ENCODE peak calls at places on chromosomes 4 and X, in ten cellular contexts. J is esophagus squamous epithelium; W is uterus; B is astrocyte; V is cardiac muscle cell; T is H9; P is heart left ventricle; Y is CD8-positive, alpha-beta T cell; A is left ventricle myocardium inferior; I is tibial nerve. O is an unnamed sample.

GRCh38 chr4:14924080-14924916 is 78.0 kb upstream of the CPEB2 start:
- DNase-seq in J (no peak), W (no peak), B (no peak), V (no peak), T (no peak), P (no peak), Y (no peak), A (no peak), I (no peak), O (no peak)

GRCh38 chr4:128241981-128242380 is 45.6 kb downstream of the PGRMC2 start:
- DNase-seq in J (no peak), W (no peak), B (no peak), V (no peak), T (no peak), P (no peak), Y (no peak), A (no peak), I (no peak), O (no peak)

GRCh38 chr4:77619408-77619807 is 13.8 kb downstream of the CXCL13 start:
- DNase-seq in J (no peak), W (no peak), B (no peak), V (peak; percentile 21), T (no peak), P (no peak), Y (no peak), A (no peak), I (no peak), O (no peak)

GRCh38 chrX:132491191-132491590 is 2.4 kb upstream of the MBNL3 start:
- DNase-seq in J (no peak), W (no peak), B (no peak), V (peak; percentile 21), T (no peak), P (no peak), Y (no peak), A (no peak), I (no peak), O (no peak)

GRCh38 chr4:40731792-40732245 is 17.9 kb upstream of the NSUN7 start:
- DNase-seq in J (no peak), W (no peak), B (no peak), V (peak; percentile 13), T (no peak), P (peak; percentile 42), Y (no peak), A (peak; percentile 24), I (no peak), O (no peak)

GRCh38 chr4:35151816-35152572 is 1092.3 kb downstream of the ARAP2 start:
- DNase-seq in J (no peak), W (no peak), B (no peak), V (no peak), T (peak; percentile 55), P (no peak), Y (no peak), A (no peak), I (no peak), O (no peak)

GRCh38 chr4:54277691-54278090 is 48.6 kb downstream of the PDGFRA start:
- DNase-seq in J (no peak), W (no peak), B (peak; percentile 89), V (peak; percentile 75), T (no peak), P (no peak), Y (no peak), A (no peak), I (no peak), O (peak; percentile 29)

GRCh38 chrX:70452143-70452733 is 7.6 kb downstream of the DLG3 start:
- DNase-seq in J (no peak), W (peak; percentile 67), B (no peak), V (peak; percentile 58), T (peak; percentile 60), P (peak; percentile 46), Y (peak; percentile 42), A (peak; percentile 37), I (peak; percentile 23), O (no peak)

GRCh38 chr4:52234539-52235174 is 183.6 kb downstream of the SPATA18 start:
- DNase-seq in J (no peak), W (no peak), B (no peak), V (peak; percentile 61), T (no peak), P (no peak), Y (no peak), A (no peak), I (no peak), O (no peak)
- TF ChIP-seq CTCF in J (peak; percentile 52), W (peak; percentile 82), B (peak; percentile 41), V (peak; percentile 47), T (peak; percentile 78), P (peak; percentile 75), Y (no peak), A (peak; percentile 71), I (peak; percentile 39), O (peak; percentile 48)

GRCh38 chr4:159899596-159899995 is 796.7 kb downstream of the RAPGEF2 start:
- DNase-seq in J (no peak), W (no peak), B (no peak), V (no peak), T (no peak), P (no peak), Y (no peak), A (no peak), I (no peak), O (no peak)

GRCh38 chr4:159900562-159900961 is 797.7 kb downstream of the RAPGEF2 start:
- DNase-seq in J (no peak), W (no peak), B (no peak), V (no peak), T (no peak), P (no peak), Y (no peak), A (no peak), I (no peak), O (no peak)

GRCh38 chr4:159904906-159905305 is 802.0 kb downstream of the RAPGEF2 start:
- DNase-seq in J (no peak), W (no peak), B (no peak), V (no peak), T (no peak), P (no peak), Y (no peak), A (no peak), I (no peak), O (no peak)

GRCh38 chr4:159906051-159906450 is 803.2 kb downstream of the RAPGEF2 start:
- DNase-seq in J (no peak), W (no peak), B (no peak), V (no peak), T (no peak), P (no peak), Y (no peak), A (no peak), I (no peak), O (no peak)

DNA sequence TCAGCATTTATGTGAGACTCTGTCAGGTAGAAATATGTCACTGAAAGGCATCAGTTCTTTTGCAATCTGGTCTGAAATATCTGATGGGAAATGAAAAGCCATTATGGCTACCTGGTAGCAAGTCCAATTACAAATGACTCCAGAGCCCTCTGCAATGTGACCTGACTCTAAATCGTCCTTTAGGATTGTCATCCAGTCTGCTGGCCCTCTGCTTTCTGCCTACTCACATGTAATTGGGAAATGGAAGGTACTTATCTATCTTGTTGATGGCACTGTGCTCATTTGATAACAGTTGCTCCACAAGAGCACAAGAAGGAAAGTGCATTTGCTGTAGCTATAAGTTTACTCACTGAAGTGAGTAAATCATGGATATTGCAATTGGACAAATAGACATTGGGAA is 799.8 kb downstream of the RAPGEF2 start:
- DNase-seq in J (no peak), W (no peak), B (no peak), V (no peak), T (no peak), P (no peak), Y (no peak), A (no peak), I (no peak), O (no peak)
- H3K27me3 ChIP-seq in J (no peaks in the 10 kb centered on the region), W (no peaks in the 10 kb centered on the region), B (no peaks in the 10 kb centered on the region), V (no peaks in the 10 kb centered on the region), T (no peaks in the 10 kb centered on the region), P (no peaks in the 10 kb centered on the region), Y (no peaks in the 10 kb centered on the region), A (no peaks in the 10 kb centered on the region), I (no peaks in the 10 kb centered on the region), O (no peaks in the 10 kb centered on the region)

DNA sequence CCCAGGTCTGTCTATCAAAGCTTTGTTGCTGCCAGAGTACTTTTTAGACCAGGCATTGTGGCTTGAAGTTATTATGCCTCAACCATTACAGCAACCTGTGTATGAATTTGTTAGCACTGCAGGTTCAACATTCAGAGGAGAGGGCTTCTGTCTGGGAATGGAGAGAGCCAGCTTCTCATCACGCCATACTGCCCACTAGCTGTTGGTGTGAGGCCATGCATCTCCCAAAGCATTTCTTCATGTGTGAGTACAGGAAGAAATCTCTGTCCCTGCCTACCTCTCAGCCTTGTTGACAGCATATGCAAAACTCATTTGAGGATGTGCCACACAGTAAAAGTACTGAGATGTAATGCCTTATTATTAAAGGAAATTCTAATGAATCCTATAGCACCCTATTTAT is 76.9 kb upstream of the PPARGC1A start:
- DNase-seq in J (no peak), W (no peak), B (no peak), V (peak; percentile 28), T (peak; percentile 49), P (no peak), Y (no peak), A (no peak), I (no peak), O (no peak)
- TF ChIP-seq CTCF in J (peak; percentile 36), W (no peak), B (peak; percentile 19), V (peak; percentile 45), T (peak; percentile 75), P (peak; percentile 34), Y (no peak), A (peak; percentile 43), I (no peak), O (peak; percentile 45)

GRCh38 chr4:1516261-1516660 is 110.0 kb upstream of the NKX1-1 start:
- DNase-seq in J (no peak), W (no peak), B (no peak), V (no peak), T (no peak), P (no peak), Y (no peak), A (no peak), I (no peak), O (no peak)

GRCh38 chr4:1515763-1516162 is 109.5 kb upstream of the NKX1-1 start:
- DNase-seq in J (no peak), W (no peak), B (no peak), V (no peak), T (no peak), P (no peak), Y (no peak), A (no peak), I (no peak), O (no peak)

GRCh38 chr4:1513936-1514483 is 107.8 kb upstream of the NKX1-1 start:
- DNase-seq in J (no peak), W (no peak), B (no peak), V (no peak), T (no peak), P (no peak), Y (no peak), A (no peak), I (no peak), O (no peak)

GRCh38 chr4:1514612-1515011 is 108.4 kb upstream of the NKX1-1 start:
- DNase-seq in J (no peak), W (no peak), B (no peak), V (no peak), T (no peak), P (no peak), Y (no peak), A (no peak), I (no peak), O (no peak)

GRCh38 chr4:1515156-1515555 is 108.9 kb upstream of the NKX1-1 start:
- DNase-seq in J (no peak), W (no peak), B (no peak), V (no peak), T (no peak), P (no peak), Y (no peak), A (no peak), I (no peak), O (no peak)
- H3K27me3 ChIP-seq in J (no peaks in the 10 kb centered on the region), W (no peaks in the 10 kb centered on the region), B (peaks cover 2% of the 10 kb centered on the region), V (peaks cover 4% of the 10 kb centered on the region), T (no peaks in the 10 kb centered on the region), P (peaks cover 22% of the 10 kb centered on the region), Y (peaks cover 5% of the 10 kb centered on the region), A (peaks cover 74% of the 10 kb centered on the region), I (peaks cover 76% of the 10 kb centered on the region), O (peaks cover 60% of the 10 kb centered on the region)